ENCODE peak calls at places on chromosome 4, in four cellular contexts. X is sigmoid colon, V is stomach, A is ovary. U is an unnamed sample.

GRCh38 chr4:163592207-163592606 is 97.7 kb downstream of the TMA16 start:
- DNase-seq in A (no peak), V (no peak), X (no peak), U (no peak)

GRCh38 chr4:184298255-184298654 is 80.6 kb upstream of the ENPP6 start:
- DNase-seq in A (no peak), V (no peak), X (no peak), U (no peak)

GRCh38 chr4:84403656-84404055 is 95.4 kb downstream of the NKX6-1 start:
- DNase-seq in A (no peak), X (no peak), V (no peak), U (no peak)

GRCh38 chr4:143369556-143369955 is 32.9 kb downstream of the GAB1 start:
- DNase-seq in V (no peak), X (no peak), A (no peak), U (no peak)

GRCh38 chr4:157014621-157015591 is 43.3 kb upstream of the PDGFC start:
- DNase-seq in X (no peak), A (no peak), V (no peak), U (no peak)

GRCh38 chr4:45554423-45554822 is 569.4 kb downstream of the GABRG1 start:
- DNase-seq in A (no peak), X (no peak), V (no peak), U (no peak)

GRCh38 chr4:36165256-36166005 is 78.9 kb downstream of the ARAP2 start:
- DNase-seq in X (no peak), V (no peak), A (no peak), U (no peak)

GRCh38 chr4:83618991-83619390 is 83.1 kb downstream of the GPAT3 start:
- DNase-seq in A (no peak), V (peak), X (no peak), U (peak)

GRCh38 chr4:88012652-88013051 is 5.2 kb downstream of the PKD2 start:
- DNase-seq in X (no peak), A (no peak), V (no peak), U (no peak)

GRCh38 chr4:138405934-138406567 is 163.9 kb upstream of the SLC7A11 start:
- DNase-seq in V (no peak), A (no peak), X (no peak), U (no peak)

GRCh38 chr4:25792200-25792791 is 70.5 kb downstream of the SEL1L3 start:
- DNase-seq in A (no peak), V (peak), X (no peak), U (peak)

GRCh38 chr4:168845897-168846296 is 164.2 kb downstream of the CBR4 start:
- DNase-seq in X (no peak), V (no peak), A (no peak), U (no peak)

GRCh38 chr4:108029731-108030130 is 40.0 kb downstream of the HADH start:
- DNase-seq in A (no peak), V (no peak), X (no peak), U (no peak)

GRCh38 chr4:187321741-187322140 is 598.1 kb upstream of the FAT1 start:
- DNase-seq in A (no peak), X (no peak), V (no peak), U (no peak)

GRCh38 chr4:140851032-140851636 is 94.9 kb upstream of the TBC1D9 start:
- DNase-seq in A (no peak), X (no peak), V (peak), U (no peak)

GRCh38 chr4:151627491-151627890 is 133.3 kb downstream of the GATB start:
- DNase-seq in A (no peak), V (no peak), X (no peak), U (no peak)

GRCh38 chr4:72031868-72032619 is at the start of gene NPFFR2:
- DNase-seq in X (no peak), V (no peak), A (no peak), U (peak)

GRCh38 chr4:183721207-183722081 is 62.4 kb downstream of the TRAPPC11 start:
- DNase-seq in V (peak), A (peak), X (no peak), U (peak)

GRCh38 chr4:24574256-24574655 is 10.1 kb downstream of the DHX15 start:
- DNase-seq in V (no peak), X (no peak), A (no peak), U (no peak)

GRCh38 chr4:53541577-53542206 is 49.6 kb downstream of the LNX1 start:
- DNase-seq in X (no peak), V (no peak), A (no peak), U (no peak)

GRCh38 chr4:2689825-2690700 is 66.1 kb downstream of the TNIP2 start:
- DNase-seq in X (no peak), A (no peak), V (no peak), U (no peak)

GRCh38 chr4:8205749-8206611 is 6.9 kb downstream of the SH3TC1 start:
- DNase-seq in V (no peak), A (no peak), X (no peak), U (no peak)

GRCh38 chr4:66927937-66928336 is 617.4 kb downstream of the CENPC start:
- DNase-seq in V (no peak), X (no peak), A (no peak), U (no peak)

GRCh38 chr4:141013899-141014298 is 119.4 kb downstream of the RNF150 start:
- DNase-seq in X (no peak), V (no peak), A (no peak), U (no peak)

GRCh38 chr4:38132140-38132673 is 172.0 kb downstream of the PTTG2 start:
- DNase-seq in X (peak), V (no peak), A (peak), U (peak)

GRCh38 chr4:183180096-183180495 is 81.0 kb downstream of the WWC2 start:
- DNase-seq in X (no peak), A (no peak), V (no peak), U (no peak)

GRCh38 chr4:8392591-8393190 is 47.8 kb downstream of the ACOX3 start:
- DNase-seq in X (no peak), A (no peak), V (no peak), U (no peak)

GRCh38 chr4:38568768-38569167 is 95.2 kb upstream of the KLF3 start:
- DNase-seq in X (no peak), A (no peak), V (no peak), U (no peak)

GRCh38 chr4:123232439-123232838 is 164.2 kb upstream of the SPRY1 start:
- DNase-seq in V (no peak), X (no peak), A (no peak), U (no peak)

GRCh38 chr4:41362647-41363383 is 106.1 kb downstream of the UCHL1 start:
- DNase-seq in X (no peak), V (no peak), A (no peak), U (no peak)

GRCh38 chr4:41364871-41365270 is 108.1 kb downstream of the UCHL1 start:
- DNase-seq in X (no peak), V (no peak), A (no peak), U (no peak)

GRCh38 chr4:41365726-41366125 is 109.0 kb downstream of the UCHL1 start:
- DNase-seq in X (no peak), A (no peak), V (no peak), U (no peak)

GRCh38 chr4:41361831-41362646 is 105.3 kb downstream of the UCHL1 start:
- DNase-seq in A (no peak), V (no peak), X (no peak), U (no peak)

DNA sequence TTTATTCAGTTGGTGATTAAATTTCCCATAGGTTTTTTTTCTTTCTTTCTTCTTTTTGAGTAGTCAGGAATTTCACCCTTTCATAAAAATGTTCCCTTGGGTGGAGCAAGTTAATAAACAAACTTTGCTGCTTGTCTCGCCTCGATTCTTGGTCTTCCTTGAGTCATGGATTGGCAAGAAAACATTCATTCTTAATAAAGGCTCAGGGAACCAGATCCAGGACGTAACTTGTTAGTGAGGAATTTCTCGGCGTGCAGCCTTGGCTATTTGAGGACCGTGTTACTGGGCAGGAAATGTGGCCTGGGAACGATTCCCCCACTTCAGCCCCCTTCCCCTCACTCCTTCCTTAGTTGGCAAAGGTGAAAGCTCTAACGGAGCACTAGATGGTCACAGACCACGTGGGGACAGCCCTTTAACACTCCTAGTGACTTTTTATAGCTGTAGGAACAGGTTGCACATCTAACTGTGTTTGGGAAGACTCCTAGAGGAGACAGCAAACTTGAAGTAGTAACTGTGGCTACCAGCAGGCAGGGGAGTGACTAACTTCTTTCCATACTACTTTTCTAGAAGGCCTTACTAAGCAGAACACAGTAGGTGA is 106.8 kb downstream of the UCHL1 start:
- DNase-seq in V (no peak), A (no peak), X (no peak), U (peak)
- H3K4me3 ChIP-seq in V (no peak), A (no peak), X (no peak), U (peak)

DNA sequence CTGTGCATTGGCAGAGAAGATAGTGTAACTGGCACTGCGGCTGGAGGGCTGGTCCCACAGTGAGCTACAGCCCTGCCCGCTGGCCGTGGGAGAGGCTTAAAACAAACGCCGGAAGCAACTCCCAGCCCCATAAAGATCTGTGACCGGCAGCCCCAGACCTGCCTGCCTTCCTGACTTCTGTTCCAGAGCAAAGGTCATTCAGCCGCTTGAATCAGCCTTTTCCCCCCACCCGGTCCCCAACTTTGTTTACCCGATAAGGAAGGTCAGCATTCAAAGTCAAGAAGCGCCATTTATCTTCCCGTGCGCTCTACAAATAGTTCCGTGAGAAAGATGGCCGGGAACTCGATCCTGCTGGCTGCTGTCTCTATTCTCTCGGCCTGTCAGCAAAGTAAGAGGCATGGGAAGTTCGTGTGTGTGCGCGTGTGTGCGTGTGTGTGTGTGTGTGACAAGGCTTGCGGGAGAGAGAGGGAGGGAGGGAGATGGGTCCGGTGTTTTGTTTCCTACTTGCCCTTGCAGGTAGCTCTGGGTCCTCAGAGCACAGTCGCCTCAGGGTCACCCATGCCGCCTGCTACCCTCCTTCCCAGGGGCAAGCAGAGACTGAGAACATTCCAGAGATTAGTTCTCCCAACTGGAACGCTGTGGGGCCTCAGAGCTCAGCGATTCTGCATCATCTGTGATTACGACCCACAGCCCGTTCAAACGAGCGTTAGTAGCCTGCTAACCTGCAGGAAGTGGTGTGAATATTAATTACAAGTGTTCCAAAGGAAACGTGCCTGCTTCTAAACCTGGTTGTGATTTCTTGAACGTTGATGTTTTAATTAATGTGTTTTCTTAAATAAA is at the start of gene MGST2:
- DNase-seq in A (peak), X (peak), V (peak), U (peak)
- TF ChIP-seq POLR2A in A (peak), X (no peak), V (no peak), U (peak)

DNA sequence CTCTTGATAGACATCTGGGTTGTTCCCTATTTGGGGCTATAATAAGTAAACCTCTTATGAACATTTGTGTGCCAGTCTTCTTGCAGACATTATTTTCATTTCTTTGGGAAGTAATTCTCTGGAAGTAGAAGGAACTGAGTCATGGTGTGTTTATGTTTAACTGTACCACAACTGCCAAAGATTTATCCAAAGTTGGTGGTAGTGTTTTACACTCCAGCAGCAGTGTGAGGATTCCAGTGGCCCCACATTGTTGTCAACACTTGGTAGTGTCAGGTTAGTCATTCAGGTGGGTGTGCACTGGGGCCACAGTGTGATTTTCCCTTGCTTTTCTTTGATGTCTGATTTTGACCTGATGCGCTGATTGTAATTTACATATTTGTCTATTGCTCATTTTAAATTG is 5.0 kb upstream of the UVSSA start:
- DNase-seq in X (no peak), V (no peak), A (no peak), U (no peak)
- TF ChIP-seq EP300 in X (no peak), V (no peak), A (no peak), U (no peak)

GRCh38 chr4:80294206-80294605 is 27.7 kb downstream of the FGF5 start:
- DNase-seq in X (no peak), V (no peak), A (no peak), U (no peak)

GRCh38 chr4:80295841-80296240 is 29.4 kb downstream of the FGF5 start:
- DNase-seq in A (no peak), V (no peak), X (no peak), U (no peak)

GRCh38 chr4:80295331-80295730 is 28.9 kb downstream of the FGF5 start:
- DNase-seq in X (no peak), V (no peak), A (no peak), U (no peak)
- H3K4me3 ChIP-seq in X (no peak), V (no peak), A (no peak), U (no peak)

GRCh38 chr4:155377281-155377680 is 516 bp upstream of the MAP9 start:
- DNase-seq in A (no peak), V (no peak), X (no peak), U (no peak)

GRCh38 chr4:155371432-155372043 is 5.2 kb downstream of the MAP9 start:
- DNase-seq in A (no peak), X (no peak), V (no peak), U (no peak)

DNA sequence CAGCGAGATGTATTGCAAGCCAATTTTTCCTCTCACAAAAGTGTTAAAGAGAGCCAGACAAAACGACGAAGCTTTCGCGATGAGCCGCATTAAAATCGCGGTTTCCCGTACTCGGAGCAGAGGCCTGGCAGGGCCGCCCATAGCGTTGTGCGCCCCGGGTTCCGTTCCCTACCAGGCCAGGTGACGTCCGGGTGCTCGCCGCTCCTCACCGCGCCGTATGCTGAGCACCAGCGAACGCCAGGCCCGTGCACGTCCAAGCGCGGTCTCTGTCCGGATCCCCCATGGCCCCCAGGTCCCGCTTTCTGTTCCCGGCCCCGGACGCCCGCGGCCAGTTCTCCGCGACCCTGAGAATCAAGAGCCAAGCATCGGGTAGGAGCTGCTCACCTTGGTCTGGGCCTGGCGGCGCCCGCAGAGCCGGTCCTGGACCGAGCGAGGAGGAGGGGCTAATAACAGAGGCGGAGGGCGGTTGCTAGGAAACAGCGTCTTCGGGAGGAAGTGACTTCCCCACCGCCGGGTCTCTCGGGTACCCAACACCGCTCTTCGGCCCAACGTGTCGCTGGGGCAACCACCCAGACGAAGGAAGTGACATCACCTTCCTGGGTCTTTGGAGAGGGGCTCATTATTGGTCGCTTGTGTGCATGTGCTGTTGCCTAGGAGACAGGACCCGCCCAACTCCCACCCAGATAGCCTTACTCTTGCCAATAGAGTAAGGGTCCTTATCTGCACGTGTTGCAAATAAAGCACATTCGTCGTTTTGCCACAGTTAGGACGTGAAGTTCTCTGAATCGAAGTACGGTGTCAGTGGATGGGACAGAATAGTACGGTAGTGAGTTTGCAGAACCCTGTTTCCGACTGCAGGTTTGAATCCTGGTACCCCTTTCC is at the start of gene MAP9:
- DNase-seq in X (peak), V (peak), A (peak), U (peak)
- TF ChIP-seq POLR2A in X (no peak), V (no peak), A (no peak), U (no peak)

DNA sequence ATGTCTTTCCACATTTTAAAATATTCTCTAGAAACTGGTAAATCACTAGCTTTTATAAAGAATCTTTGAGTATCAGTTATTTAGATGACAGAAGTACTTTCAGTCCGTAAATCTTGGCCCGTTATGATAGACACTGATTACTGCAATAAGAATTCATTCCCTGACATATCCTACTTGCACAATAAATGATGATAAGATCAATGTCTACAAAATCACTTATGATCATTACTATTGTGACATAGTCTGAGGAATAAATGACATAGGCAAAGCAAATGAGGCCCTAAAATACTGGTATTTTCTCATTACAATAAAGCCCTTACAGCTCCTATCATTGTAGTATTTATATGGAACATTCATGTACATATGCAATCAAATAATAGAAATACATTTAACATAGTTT is 6.6 kb upstream of the PDCL2 start:
- DNase-seq in V (no peak), A (no peak), X (no peak), U (no peak)
- TF ChIP-seq EP300 in V (no peak), A (no peak), X (no peak), U (no peak)

GRCh38 chr4:17276821-17277220 is 235.1 kb downstream of the QDPR start:
- DNase-seq in X (no peak), V (no peak), A (peak), U (peak)
- H3K4me3 ChIP-seq in X (no peak), V (no peak), A (no peak), U (no peak)